ENCODE peak calls at places on chromosomes 6 and 20, in four cellular contexts. D, Q, U and J are unnamed samples. For H3K36me3, the result is how much of the 10 kb centered on the place peaks cover.

GRCh38 chr20:15447549-15447948 is 1110.1 kb upstream of the FLRT3 start:
- DNase-seq in U (no peak), D (no peak), Q (no peak), J (no peak)

GRCh38 chr20:24458441-24458840 is 11.0 kb upstream of the SYNDIG1 start:
- DNase-seq in D (no peak), U (no peak), Q (no peak), J (no peak)

GRCh38 chr20:10332656-10333421 is 101.2 kb downstream of the MKKS start:
- DNase-seq in Q (no peak), D (no peak), U (no peak), J (no peak)

GRCh38 chr6:84645563-84646266 is 118.7 kb downstream of the TBX18 start:
- DNase-seq in Q (no peak), D (no peak), U (no peak), J (peak)

GRCh38 chr20:59805266-59805665 is 128.2 kb downstream of the SYCP2 start:
- DNase-seq in Q (no peak), D (no peak), U (no peak), J (no peak)

GRCh38 chr6:169160855-169161560 is 92.6 kb downstream of the THBS2 start:
- DNase-seq in Q (no peak), D (no peak), U (no peak), J (no peak)

GRCh38 chr6:92297101-92297500 is 1122.3 kb downstream of the EPHA7 start:
- DNase-seq in Q (no peak), D (no peak), U (no peak), J (no peak)

GRCh38 chr20:47691632-47692031 is 93.6 kb downstream of the SULF2 start:
- DNase-seq in Q (no peak), D (no peak), U (no peak), J (no peak)

GRCh38 chr6:221531-222349 is 70.5 kb upstream of the DUSP22 start:
- DNase-seq in U (no peak), D (no peak), Q (no peak), J (no peak)

GRCh38 chr6:19994909-19995308 is 157.7 kb downstream of the ID4 start:
- DNase-seq in U (no peak), D (no peak), Q (no peak), J (no peak)

GRCh38 chr6:143675946-143676345 is 1.8 kb upstream of the PHACTR2 start:
- DNase-seq in Q (no peak), D (no peak), U (no peak), J (peak)

GRCh38 chr6:131914967-131915751 is 36.0 kb downstream of the CCN2 start:
- DNase-seq in U (peak), Q (peak), D (peak), J (peak)

GRCh38 chr6:170053966-170054661 is 236.8 kb downstream of the DLL1 start:
- DNase-seq in Q (no peak), D (peak), U (no peak), J (no peak)

GRCh38 chr6:6775074-6775473 is 186.6 kb downstream of the LY86 start:
- DNase-seq in U (no peak), D (no peak), Q (no peak), J (no peak)

GRCh38 chr6:31125162-31125561 is 4.9 kb upstream of the CDSN start:
- DNase-seq in Q (no peak), U (peak), D (no peak), J (peak)

DNA sequence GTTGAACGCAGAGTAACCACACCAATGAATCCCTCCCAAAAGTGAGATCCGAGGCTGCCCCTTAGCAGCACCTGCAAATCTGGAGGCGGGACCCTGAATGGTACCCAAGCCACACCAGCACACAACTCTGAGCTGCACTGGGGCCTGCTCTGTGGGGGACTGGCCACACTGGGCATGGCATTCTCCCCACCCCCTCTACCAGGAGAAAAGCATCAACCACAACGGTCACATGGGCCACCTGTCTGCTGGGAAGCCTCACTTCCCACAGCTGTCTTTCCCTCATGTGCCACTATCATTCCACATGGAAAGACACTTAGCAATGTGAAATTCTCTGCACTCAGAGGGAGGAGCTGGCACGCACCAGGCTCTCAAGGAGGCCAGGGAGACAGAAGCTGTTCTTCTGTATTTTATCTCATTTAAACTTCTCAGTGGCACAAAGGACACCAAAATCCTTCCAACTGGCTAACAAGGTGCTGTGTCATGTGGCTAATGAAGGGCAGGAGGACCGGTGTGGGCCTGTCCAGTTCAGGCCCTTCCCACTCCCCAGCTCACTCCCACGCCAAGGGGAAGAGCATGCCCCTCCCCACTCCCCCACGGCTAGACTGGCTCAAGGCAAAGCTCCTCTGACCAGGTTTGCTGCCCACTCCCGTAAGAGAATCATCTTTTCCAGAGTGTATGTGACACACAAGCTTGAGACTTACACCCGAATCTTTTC is 19.0 kb downstream of the YTHDF1 start:
- DNase-seq in Q (no peak), D (no peak), U (no peak), J (no peak)
- H3K36me3 ChIP-seq in Q (under half), D (under half), U (under half), J (under half)

DNA sequence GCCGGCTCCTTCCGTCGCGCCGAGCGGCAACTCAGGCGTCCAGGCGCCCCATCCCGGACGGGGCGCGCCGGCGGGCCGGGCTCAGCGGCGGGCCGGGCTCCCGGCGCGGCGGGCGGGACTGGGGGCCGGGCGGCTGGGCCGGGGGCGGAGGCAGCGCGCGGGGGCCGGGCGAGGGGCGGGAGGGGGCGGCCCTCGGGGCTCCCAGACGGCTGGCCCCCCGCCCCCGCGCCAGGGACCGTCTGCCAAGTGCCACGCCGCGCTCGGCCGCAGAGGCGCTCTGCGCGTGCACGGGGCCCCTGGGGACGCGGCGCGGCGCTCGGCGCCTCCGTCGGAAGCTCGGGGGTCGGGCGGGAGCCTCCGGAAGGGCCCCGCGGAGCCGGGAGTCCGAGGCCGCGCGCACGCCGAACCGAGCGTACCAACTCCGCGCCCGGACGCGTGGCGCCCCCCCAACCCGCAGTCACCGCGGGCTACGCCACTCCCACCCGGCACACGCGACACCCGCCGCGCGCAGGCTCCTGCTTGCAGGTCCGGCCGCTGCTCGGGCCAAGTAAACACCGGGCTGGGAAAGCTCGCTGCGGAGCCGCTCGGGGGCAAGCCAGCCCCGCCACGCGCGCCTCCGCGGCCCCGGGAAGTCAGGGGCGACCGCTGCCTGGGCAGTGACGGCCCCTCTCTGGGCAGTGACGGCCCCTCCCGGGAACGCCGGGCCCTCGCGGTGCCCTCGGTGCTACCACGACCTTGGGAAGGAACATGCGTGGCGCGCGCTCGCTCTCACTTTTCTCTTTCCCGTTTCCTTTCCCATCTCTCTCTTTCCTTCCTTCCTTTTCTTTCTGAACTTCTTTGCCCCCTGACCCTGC is at the start of gene PREX1:
- DNase-seq in Q (peak), U (peak), D (peak), J (no peak)
- TF ChIP-seq CTCF in Q (no peak), U (peak), D (no peak), J (no peak)

GRCh38 chr6:36608788-36609563 is 14.8 kb downstream of the SRSF3 start:
- DNase-seq in Q (no peak), U (no peak), D (no peak), J (no peak)

GRCh38 chr6:36609582-36609981 is 15.4 kb downstream of the SRSF3 start:
- DNase-seq in Q (no peak), U (no peak), D (no peak), J (no peak)

GRCh38 chr6:36610041-36610440 is 15.9 kb downstream of the SRSF3 start:
- DNase-seq in U (no peak), D (no peak), Q (no peak), J (no peak)

GRCh38 chr6:36605560-36606391 is 11.6 kb downstream of the SRSF3 start:
- DNase-seq in U (no peak), Q (no peak), D (no peak), J (no peak)

GRCh38 chr6:36607782-36608386 is 13.7 kb downstream of the SRSF3 start:
- DNase-seq in Q (no peak), U (no peak), D (no peak), J (peak)
- H3K36me3 ChIP-seq in Q (under half), U (half or more), D (under half), J (under half)

DNA sequence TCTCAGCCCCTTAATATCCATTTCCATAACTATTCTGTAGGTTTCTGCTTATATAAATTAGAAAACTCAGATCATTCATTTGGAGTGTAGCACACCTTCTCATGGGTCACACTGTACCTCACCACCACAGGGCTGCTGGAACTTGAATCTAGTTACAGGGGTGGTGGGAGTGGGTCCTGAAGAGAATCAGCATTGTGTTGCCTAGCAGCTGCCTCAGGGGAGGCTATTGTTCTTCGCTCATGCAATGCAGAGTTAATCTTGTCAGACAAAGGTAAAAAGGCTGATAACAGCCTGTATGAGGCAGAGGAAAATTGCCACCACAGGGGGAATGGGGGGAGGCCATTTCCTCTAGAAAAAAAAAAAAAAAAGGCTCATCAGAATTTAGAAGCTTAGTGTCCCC is 496.0 kb upstream of the ADGRB3 start:
- DNase-seq in Q (no peak), D (no peak), U (no peak), J (no peak)
- TF ChIP-seq CTCF in Q (no peak), D (no peak), U (no peak), J (no peak)

GRCh38 chr6:118908441-118908840 is 14.5 kb downstream of the ASF1A start:
- DNase-seq in D (no peak), U (no peak), Q (no peak), J (no peak)

GRCh38 chr6:118905084-118905483 is 11.1 kb downstream of the ASF1A start:
- DNase-seq in D (no peak), Q (no peak), U (no peak), J (no peak)

GRCh38 chr6:118903691-118904090 is 9.7 kb downstream of the ASF1A start:
- DNase-seq in U (no peak), D (no peak), Q (no peak), J (no peak)

GRCh38 chr6:118903134-118903533 is 9.2 kb downstream of the ASF1A start:
- DNase-seq in Q (no peak), D (no peak), U (no peak), J (peak)

DNA sequence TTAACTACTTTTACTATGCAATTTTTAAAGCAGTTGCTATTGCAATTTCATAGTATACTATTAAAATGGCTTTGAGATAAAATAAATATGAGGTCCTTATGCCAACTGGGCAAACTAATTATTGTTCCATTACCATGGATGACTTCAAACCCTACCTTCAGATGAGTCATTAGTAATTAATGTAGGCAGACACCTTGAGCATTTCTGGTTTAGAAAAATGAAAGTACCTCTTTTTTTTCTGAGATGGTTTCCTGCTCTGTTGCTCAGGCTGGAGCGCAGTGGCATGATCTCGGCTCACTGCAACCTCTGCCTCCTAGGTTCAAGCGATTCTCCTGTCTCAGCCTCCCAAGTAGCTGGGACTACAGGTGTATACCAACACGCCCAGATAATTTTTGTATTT is 11.9 kb downstream of the ASF1A start:
- DNase-seq in U (no peak), Q (no peak), D (no peak), J (peak)
- H3K36me3 ChIP-seq in U (half or more), Q (half or more), D (under half), J (under half)

DNA sequence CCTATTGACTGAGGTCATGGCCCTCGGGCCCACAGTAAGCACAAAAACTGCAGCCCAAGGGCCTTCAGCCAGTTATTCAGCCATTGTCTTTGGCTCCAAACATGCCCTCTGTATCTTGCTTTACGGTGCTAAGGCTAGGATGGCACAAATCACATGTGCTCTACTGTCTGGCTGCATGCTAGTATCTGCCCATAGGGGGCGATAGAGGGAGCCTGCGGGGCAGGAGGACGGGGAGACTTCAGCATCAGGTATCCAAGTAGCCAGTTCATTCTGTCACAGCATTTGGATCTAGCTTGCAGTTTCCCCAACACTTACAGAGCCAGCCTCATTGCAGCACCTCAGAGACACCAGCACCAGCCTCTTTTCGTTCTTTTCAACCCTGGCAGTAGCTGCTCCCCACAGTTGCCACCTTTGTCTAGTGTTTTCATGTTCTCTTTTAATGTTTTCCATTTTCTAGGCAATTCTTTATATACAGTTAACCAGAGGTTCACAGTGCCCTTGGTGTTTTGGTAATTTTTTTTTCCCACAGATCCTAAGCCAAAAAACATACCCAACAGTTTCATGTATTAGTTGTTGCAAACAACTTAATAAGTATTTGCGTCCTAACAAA is 705.9 kb downstream of the PTPRT start:
- DNase-seq in Q (no peak), D (peak), U (no peak), J (no peak)
- TF ChIP-seq CTCF in Q (no peak), D (no peak), U (no peak), J (no peak)

GRCh38 chr6:33927112-33927511 is 123.3 kb upstream of the MLN start:
- DNase-seq in Q (no peak), U (no peak), D (no peak), J (no peak)

GRCh38 chr6:33931799-33932198 is 128.0 kb upstream of the MLN start:
- DNase-seq in U (no peak), D (no peak), Q (no peak), J (no peak)

GRCh38 chr6:33927551-33927950 is 123.7 kb upstream of the MLN start:
- DNase-seq in U (no peak), Q (no peak), D (no peak), J (peak)

GRCh38 chr6:33926451-33926850 is 122.6 kb upstream of the MLN start:
- DNase-seq in Q (no peak), D (no peak), U (no peak), J (no peak)

GRCh38 chr6:33929575-33930288 is 125.9 kb upstream of the MLN start:
- DNase-seq in U (no peak), Q (no peak), D (no peak), J (no peak)
- H3K36me3 ChIP-seq in U (under half), Q (under half), D (under half), J (under half)

GRCh38 chr6:137399949-137400443 is 94.2 kb downstream of the OLIG3 start:
- DNase-seq in D (no peak), U (no peak), Q (no peak), J (no peak)
- TF ChIP-seq CTCF in D (no peak), U (no peak), Q (no peak), J (no peak)

GRCh38 chr6:161107779-161108380 is 116.3 kb downstream of the MAP3K4 start:
- DNase-seq in D (no peak), U (no peak), Q (no peak), J (no peak)
- H3K36me3 ChIP-seq in D (under half), U (half or more), Q (under half), J (under half)